ENCODE peak calls at places on chromosome 17, in four cellular contexts. E is H1, Q is IMR-90, G is H9. W is an unnamed sample.

GRCh38 chr17:40224707-40225092 is 5.6 kb downstream of the WIPF2 start:
- DNase-seq in E (no peak), Q (peak), G (no peak), W (no peak)

GRCh38 chr17:4487820-4488716 is 10.6 kb upstream of the SPNS2 start:
- DNase-seq in E (no peak), Q (no peak), G (no peak), W (no peak)

GRCh38 chr17:4199818-4200402 is 56.9 kb downstream of the CYB5D2 start:
- DNase-seq in E (no peak), Q (peak), G (peak), W (peak)

GRCh38 chr17:81338301-81339179 is 43.4 kb upstream of the SLC38A10 start:
- DNase-seq in E (no peak), Q (no peak), G (peak), W (no peak)

GRCh38 chr17:34254651-34255380 is at the start of gene CCL2:
- DNase-seq in E (peak), Q (peak), G (peak), W (peak)

GRCh38 chr17:70137451-70138230 is 31.7 kb upstream of the KCNJ2 start:
- DNase-seq in E (no peak), Q (peak), G (no peak), W (peak)

GRCh38 chr17:43528988-43529814 is 16.9 kb downstream of the ETV4 start:
- DNase-seq in E (no peak), Q (no peak), G (no peak), W (no peak)

GRCh38 chr17:17205368-17206148 is 575 bp downstream of the PLD6 start:
- DNase-seq in E (no peak), Q (peak), G (peak), W (no peak)

GRCh38 chr17:18996458-18996857 is 8.1 kb downstream of the FAM83G start:
- DNase-seq in E (no peak), Q (no peak), G (no peak), W (no peak)

GRCh38 chr17:62703269-62703775 is 75.9 kb downstream of the MRC2 start:
- DNase-seq in E (no peak), Q (peak), G (no peak), W (no peak)

GRCh38 chr17:74340470-74341023 is 14.5 kb downstream of the KIF19 start:
- DNase-seq in E (no peak), Q (no peak), G (no peak), W (no peak)

GRCh38 chr17:45225964-45226530 is 4.4 kb downstream of the FMNL1 start:
- DNase-seq in E (no peak), Q (no peak), G (peak), W (no peak)

GRCh38 chr17:61209524-61209923 is 190.1 kb upstream of the TBX2 start:
- DNase-seq in E (no peak), Q (no peak), G (no peak), W (no peak)

GRCh38 chr17:67056746-67057490 is 12.6 kb downstream of the CACNG1 start:
- DNase-seq in E (no peak), Q (no peak), G (peak), W (no peak)

GRCh38 chr17:48055531-48056245 is 7.5 kb downstream of the NFE2L1 start:
- DNase-seq in E (peak), Q (peak), G (peak), W (peak)

GRCh38 chr17:29048440-29049360 is 5.8 kb downstream of the PIPOX start:
- DNase-seq in E (no peak), Q (peak), G (no peak), W (peak)

GRCh38 chr17:70857351-70857750 is 688.0 kb downstream of the KCNJ2 start:
- DNase-seq in E (no peak), Q (no peak), G (no peak), W (no peak)

GRCh38 chr17:71460943-71461342 is 659.9 kb upstream of the SOX9 start:
- DNase-seq in E (no peak), Q (peak), G (no peak), W (peak)

GRCh38 chr17:58755577-58756245 is at the start of gene PPM1E:
- DNase-seq in E (peak), Q (peak), G (peak), W (peak)

GRCh38 chr17:35708149-35708548 is 23.3 kb upstream of the RASL10B start:
- DNase-seq in E (no peak), Q (no peak), G (no peak), W (no peak)

GRCh38 chr17:81037783-81038733 is 3.1 kb downstream of the BAIAP2 start:
- DNase-seq in E (no peak), Q (no peak), G (peak), W (peak)

GRCh38 chr17:245611-246010 is 64.2 kb upstream of the DOC2B start:
- DNase-seq in E (no peak), Q (no peak), G (no peak), W (no peak)

GRCh38 chr17:44331249-44331760 is 6.7 kb upstream of the SLC25A39 start:
- DNase-seq in E (no peak), Q (peak), G (peak), W (peak)

GRCh38 chr17:79273660-79274059 is 199.0 kb downstream of the ENGASE start:
- DNase-seq in E (no peak), Q (no peak), G (no peak), W (no peak)

GRCh38 chr17:19341641-19342610 is 20.6 kb downstream of the B9D1 start:
- DNase-seq in E (no peak), Q (peak), G (peak), W (peak)

GRCh38 chr17:35028531-35029262 is 34.8 kb downstream of the RFFL start:
- DNase-seq in E (no peak), Q (peak), G (no peak), W (no peak)

GRCh38 chr17:74199306-74200092 is 4.0 kb upstream of the RPL38 start:
- DNase-seq in E (no peak), Q (no peak), G (peak), W (peak)

GRCh38 chr17:57440522-57441269 is 184.4 kb downstream of the MSI2 start:
- DNase-seq in E (peak), Q (peak), G (peak), W (peak)

GRCh38 chr17:74825003-74825627 is 34.6 kb downstream of the GRIN2C start:
- DNase-seq in E (no peak), Q (no peak), G (no peak), W (no peak)

GRCh38 chr17:70422862-70423261 is 253.5 kb downstream of the KCNJ2 start:
- DNase-seq in E (no peak), Q (no peak), G (no peak), W (no peak)

GRCh38 chr17:34623856-34624766 is 44.7 kb downstream of the TMEM132E start:
- DNase-seq in E (no peak), Q (no peak), G (no peak), W (no peak)

GRCh38 chr17:7141824-7142223 is 27.2 kb upstream of the ASGR2 start:
- DNase-seq in E (no peak), Q (no peak), G (no peak), W (no peak)
- H4K5ac ChIP-seq in E (no peak), Q (no peak), G (no peak), W (no peak)

DNA sequence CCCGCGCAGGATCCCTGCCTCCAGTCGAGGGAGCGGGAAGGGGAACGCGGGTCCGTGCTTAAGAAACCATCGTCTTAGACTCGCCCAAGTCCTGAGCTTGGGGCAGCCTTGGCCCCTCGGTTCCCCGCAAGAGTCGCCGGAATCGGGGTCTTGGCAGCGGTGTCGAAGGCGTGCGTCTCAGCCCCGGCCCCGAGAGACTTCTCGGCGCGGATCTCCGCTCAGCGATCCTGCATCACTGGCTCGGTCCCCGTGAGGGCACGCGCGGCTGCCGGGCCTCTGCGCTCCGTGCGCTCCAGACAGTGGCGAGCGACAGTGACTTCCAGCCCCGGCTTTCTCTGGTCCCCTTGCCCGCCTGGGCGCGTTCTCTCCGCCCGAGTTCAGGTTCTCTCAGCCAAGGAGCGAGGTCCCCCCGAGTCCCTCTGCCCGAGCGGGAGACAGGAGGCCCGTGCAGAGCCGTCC is 383 bp downstream of the HS3ST3A1 start:
- DNase-seq in E (no peak), Q (no peak), G (no peak), W (no peak)
- H2BK120ac ChIP-seq in E (no peak), Q (peak), G (no peak), W (no peak)

GRCh38 chr17:36944488-36945040 is 4.2 kb upstream of the AATF start:
- DNase-seq in E (no peak), Q (no peak), G (no peak), W (no peak)

GRCh38 chr17:36945160-36945559 is 3.6 kb upstream of the AATF start:
- DNase-seq in E (no peak), Q (no peak), G (no peak), W (no peak)

GRCh38 chr17:36946726-36947091 is 2.0 kb upstream of the AATF start:
- DNase-seq in E (no peak), Q (no peak), G (no peak), W (no peak)

GRCh38 chr17:36947922-36948716 is 635 bp upstream of the AATF start:
- DNase-seq in E (no peak), Q (no peak), G (no peak), W (peak)

DNA sequence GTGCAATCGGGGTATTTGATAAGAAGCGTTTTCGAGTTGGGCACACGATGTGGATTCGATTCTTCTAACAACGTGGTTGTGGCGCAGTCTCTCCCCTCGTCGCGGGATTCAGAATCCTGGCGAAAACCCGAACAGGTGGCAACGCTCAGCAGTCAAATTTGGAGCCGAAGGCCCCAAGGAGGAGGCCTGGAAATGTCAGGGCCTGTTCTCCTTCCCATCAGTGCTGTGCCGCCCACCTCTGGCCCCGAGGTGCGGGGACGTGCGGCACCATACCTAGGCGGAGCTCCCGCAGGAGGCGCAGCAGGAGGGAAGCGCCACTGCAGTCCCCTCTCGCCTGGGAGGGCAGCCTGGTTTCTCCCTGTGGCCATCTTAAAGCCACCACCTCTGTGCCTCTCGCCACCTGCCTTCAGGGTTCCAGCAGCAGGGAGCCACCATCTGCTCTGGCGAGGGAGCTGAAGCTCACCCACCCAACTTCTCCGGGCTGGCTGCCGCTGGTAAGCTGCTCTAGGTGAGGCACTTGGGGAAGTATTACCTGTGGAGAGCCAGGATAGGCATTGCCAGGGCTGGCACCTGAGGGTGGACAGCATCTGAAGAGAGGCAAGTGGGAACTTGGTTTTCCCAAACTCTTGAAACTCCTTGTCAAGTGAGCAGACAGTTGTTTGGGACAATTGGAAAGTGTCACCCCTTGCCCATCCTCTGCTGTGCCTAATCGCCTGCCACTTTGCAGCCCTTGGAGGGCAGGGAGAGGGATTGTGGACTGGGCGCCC is 2.6 kb upstream of the AATF start:
- DNase-seq in E (no peak), Q (no peak), G (peak), W (peak)
- H4K5ac ChIP-seq in E (no peak), Q (no peak), G (no peak), W (no peak)

DNA sequence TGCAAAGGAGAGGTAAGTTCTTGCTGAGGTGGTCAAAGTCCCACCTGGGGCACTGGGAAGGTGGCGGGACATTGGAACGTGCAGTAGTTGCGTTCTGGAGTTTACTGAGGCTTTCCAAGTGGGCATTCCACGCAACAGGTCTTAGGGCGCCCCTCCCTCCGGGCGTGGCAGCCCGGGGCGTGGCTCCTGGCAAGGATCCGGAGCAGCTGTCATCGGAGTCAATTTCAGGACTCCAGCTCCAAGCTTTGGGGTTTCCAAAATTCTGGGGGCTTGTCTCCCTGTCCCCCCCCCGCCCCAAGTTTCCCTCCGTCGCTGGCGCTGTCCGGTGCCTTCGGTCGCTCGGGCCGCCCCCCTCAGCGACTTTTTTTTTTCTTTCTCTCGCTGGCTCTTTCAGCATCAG is 43.1 kb upstream of the AMZ2 start:
- DNase-seq in E (no peak), Q (no peak), G (no peak), W (no peak)
- H2BK120ac ChIP-seq in E (no peak), Q (no peak), G (no peak), W (no peak)

DNA sequence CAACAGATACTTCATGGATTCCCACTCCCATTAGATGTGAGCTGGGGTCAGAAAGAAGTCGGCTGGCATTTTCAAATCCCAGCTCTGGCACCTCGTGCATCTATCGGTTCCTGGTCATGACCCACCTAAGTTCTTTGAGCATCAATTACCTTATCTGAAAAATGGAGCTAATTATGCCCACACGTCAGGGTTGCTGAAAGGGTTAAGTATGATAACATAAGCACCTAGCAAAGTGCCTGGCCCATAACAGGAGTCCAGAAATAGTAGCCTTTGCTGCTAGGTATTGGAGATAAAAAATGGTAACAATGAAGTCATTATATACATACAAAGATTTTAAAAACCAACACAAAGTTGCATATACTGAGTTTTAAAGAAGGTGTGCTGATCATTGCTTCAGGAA is 14.1 kb upstream of the GNA13 start:
- DNase-seq in E (no peak), Q (no peak), G (no peak), W (no peak)
- H4K5ac ChIP-seq in E (no peak), Q (no peak), G (no peak), W (no peak)

DNA sequence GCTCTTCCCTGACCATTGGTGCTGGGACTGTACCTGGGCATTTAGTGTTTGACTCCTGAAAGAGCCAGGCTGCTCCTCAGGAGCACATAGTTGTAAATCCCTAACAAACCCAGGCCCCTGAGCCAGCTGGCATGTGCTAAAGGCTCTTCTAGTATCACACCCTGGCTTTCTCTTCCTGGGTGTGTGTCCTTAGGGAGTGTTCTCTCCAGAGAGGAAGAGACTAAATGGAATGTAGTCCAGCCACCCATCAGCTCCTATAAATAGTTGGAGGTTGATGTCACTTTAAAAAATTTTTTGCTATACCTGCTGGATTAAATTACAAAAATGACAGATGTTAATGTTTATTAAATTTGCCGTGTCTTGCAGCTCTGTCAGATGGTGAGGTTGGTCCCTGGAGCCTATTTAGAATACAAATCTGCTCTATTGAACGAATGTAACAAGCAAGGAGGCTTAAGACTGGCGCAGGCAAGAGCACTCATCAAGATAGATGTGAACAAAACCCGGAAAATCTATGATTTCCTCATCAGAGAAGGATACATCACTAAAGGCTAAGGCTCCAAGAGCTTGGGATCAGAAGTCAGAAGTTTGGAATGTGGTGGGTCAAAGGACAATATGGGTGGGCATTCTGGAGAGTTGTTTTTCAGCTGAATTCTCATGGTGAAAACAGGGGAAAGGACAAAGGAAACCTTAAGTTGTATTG is 13.1 kb upstream of the DUSP14 start:
- DNase-seq in E (no peak), Q (peak), G (no peak), W (peak)
- H2BK120ac ChIP-seq in E (no peak), Q (peak), G (no peak), W (no peak)

DNA sequence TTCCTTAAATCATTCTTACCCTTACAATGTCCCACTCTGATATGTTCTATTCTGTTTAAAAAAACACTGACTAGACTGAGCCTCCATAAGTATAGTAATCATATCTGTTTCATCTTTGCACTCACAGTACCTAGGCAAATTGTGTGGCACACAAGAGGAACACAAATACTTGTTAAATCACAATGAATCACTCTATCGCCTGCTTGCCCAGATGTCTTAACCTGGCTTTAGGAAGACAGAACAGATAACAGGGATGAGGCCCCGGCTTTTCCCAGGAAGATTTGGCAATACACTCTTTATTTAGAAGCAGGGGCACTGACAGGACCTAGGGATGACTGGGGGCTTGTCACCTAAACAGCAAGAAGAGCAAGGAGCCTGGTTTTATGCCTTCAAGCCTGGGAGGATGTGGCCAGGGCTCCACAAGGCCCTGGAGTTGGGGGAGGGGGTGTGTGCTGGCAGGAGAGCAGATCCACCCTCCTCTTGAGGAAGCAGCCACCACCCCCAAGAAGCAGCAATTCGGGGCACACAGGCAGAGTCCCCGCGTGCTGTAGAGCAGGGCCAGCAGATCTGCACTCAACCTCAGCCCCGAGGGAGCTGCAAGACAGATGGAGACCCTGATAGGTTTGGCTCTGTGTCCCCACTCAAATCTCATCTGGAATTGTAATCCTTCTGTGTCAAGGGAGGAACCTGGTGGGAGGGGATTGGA is 41.0 kb upstream of the KSR1 start:
- DNase-seq in E (no peak), Q (no peak), G (no peak), W (no peak)
- H4K5ac ChIP-seq in E (no peak), Q (no peak), G (no peak), W (no peak)

GRCh38 chr17:78266771-78267170 is 35.3 kb downstream of the TMEM235 start:
- DNase-seq in E (no peak), Q (no peak), G (peak), W (no peak)

GRCh38 chr17:78266231-78266631 is 34.8 kb downstream of the TMEM235 start:
- DNase-seq in E (no peak), Q (no peak), G (no peak), W (no peak)

GRCh38 chr17:78263063-78263735 is 31.8 kb downstream of the TMEM235 start:
- DNase-seq in E (no peak), Q (no peak), G (peak), W (no peak)

GRCh38 chr17:78265121-78265520 is 33.7 kb downstream of the TMEM235 start:
- DNase-seq in E (no peak), Q (no peak), G (no peak), W (no peak)

DNA sequence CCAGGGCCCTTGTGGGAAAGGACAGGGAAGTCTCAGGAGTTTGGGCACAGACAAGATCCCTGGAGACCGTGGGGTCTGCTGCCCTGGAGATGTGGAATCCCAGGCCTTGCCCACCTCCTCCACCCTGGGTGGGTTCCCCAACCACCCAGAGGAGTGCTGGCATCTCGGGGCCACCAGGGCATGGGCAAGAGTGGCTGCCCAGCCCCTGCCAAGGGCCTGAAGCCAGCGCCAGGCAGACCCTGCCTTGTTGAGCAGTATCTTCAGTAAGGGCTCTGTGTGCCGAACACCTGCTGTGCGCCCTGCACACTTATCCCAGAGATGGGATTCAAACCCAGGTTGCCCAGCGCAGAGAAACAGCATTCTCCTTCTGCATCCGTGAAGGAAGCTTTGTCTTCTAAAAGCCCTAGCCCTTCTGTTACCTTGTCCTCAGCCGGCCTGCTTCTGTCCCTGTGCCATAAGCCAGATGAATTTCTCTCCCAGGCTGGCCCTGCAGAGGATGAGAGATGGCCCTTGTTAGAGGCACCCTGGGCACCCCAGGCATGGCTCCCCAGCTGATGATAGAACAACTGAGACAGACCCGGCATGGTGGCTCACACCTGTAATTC is 32.4 kb downstream of the TMEM235 start:
- DNase-seq in E (no peak), Q (no peak), G (no peak), W (no peak)
- H2BK120ac ChIP-seq in E (no peak), Q (no peak), G (no peak), W (no peak)

GRCh38 chr17:27997522-27997921 is 45.0 kb upstream of the NLK start:
- DNase-seq in E (no peak), Q (no peak), G (no peak), W (peak)
- H4K5ac ChIP-seq in E (no peak), Q (no peak), G (no peak), W (no peak)

W was measured in mesendoderm.